ENCODE peak calls at places on chromosomes 13 and 19, in six cellular contexts. H is choroid plexus epithelial cell, N is transverse colon, B is cardiac muscle cell, O is astrocyte of the spinal cord, W is A673. Z is an unnamed sample.

GRCh38 chr13:77300176-77301141 is 26.4 kb downstream of the MYCBP2 start:
- DNase-seq in W (no peak), O (peak; percentile 66), B (no peak), H (peak; percentile 89), N (no peak), Z (peak; percentile 41)

GRCh38 chr13:99323488-99323887 is 16.3 kb upstream of the GPR183 start:
- DNase-seq in N (no peak), B (no peak), H (no peak), W (no peak), O (no peak), Z (no peak)

GRCh38 chr19:12159773-12160414 is 3.0 kb upstream of the ZNF136 start:
- DNase-seq in O (no peak), W (no peak), H (no peak), N (no peak), B (no peak), Z (no peak)

GRCh38 chr19:1213391-1214286 is 8.1 kb downstream of the STK11 start:
- DNase-seq in N (peak; percentile 78), O (peak; percentile 54), H (peak; percentile 71), B (no peak), W (peak; percentile 92), Z (peak; percentile 65)

GRCh38 chr19:6239401-6239844 is 40.4 kb downstream of the MLLT1 start:
- DNase-seq in H (no peak), B (no peak), N (no peak), O (no peak), W (no peak), Z (no peak)

GRCh38 chr13:37546087-37546486 is 52.5 kb downstream of the POSTN start:
- DNase-seq in N (no peak), H (no peak), W (no peak), B (no peak), O (no peak), Z (no peak)

GRCh38 chr19:40241809-40242384 is 15.4 kb upstream of the CCNP start:
- DNase-seq in W (no peak), B (no peak), O (peak; percentile 46), N (no peak), H (no peak), Z (no peak)

GRCh38 chr19:40523322-40524047 is 53.2 kb upstream of the SHKBP1 start:
- DNase-seq in O (peak; percentile 31), N (peak; percentile 88), B (peak; percentile 77), H (peak; percentile 73), W (peak; percentile 83), Z (no peak)

GRCh38 chr19:14632286-14632685 is 42.4 kb downstream of the ADGRE3 start:
- DNase-seq in W (peak; percentile 65), H (peak; percentile 40), O (no peak), B (no peak), N (no peak), Z (no peak)

GRCh38 chr13:54972838-54973237 is 1944.2 kb downstream of the OLFM4 start:
- DNase-seq in H (no peak), B (no peak), W (no peak), N (no peak), O (no peak), Z (no peak)

GRCh38 chr19:10037809-10038208 is 24.5 kb downstream of the RDH8 start:
- DNase-seq in B (no peak), H (no peak), O (no peak), N (peak; percentile 29), W (no peak), Z (no peak)

GRCh38 chr19:9941236-9941635 is 4.9 kb upstream of the OLFM2 start:
- DNase-seq in B (no peak), N (no peak), O (no peak), W (no peak), H (no peak), Z (no peak)

GRCh38 chr13:36069881-36070366 is 61.3 kb downstream of the DCLK1 start:
- DNase-seq in O (no peak), W (no peak), H (no peak), B (no peak), N (no peak), Z (no peak)

GRCh38 chr13:78913656-78914055 is 254.7 kb upstream of the OBI1 start:
- DNase-seq in O (no peak), B (no peak), W (no peak), H (no peak), N (no peak), Z (no peak)

GRCh38 chr19:53927745-53928144 is 18.7 kb downstream of the CACNG7 start:
- DNase-seq in H (peak; percentile 86), W (peak; percentile 57), N (no peak), B (peak; percentile 91), O (peak; percentile 54), Z (no peak)

GRCh38 chr19:23070353-23070781 is 46.5 kb upstream of the ZNF730 start:
- DNase-seq in H (peak; percentile 76), N (peak; percentile 11), O (peak; percentile 38), B (no peak), W (peak; percentile 14), Z (no peak)

GRCh38 chr13:37960427-37960826 is 90.9 kb upstream of the TRPC4 start:
- DNase-seq in B (no peak), N (no peak), H (peak; percentile 35), W (no peak), O (peak; percentile 7), Z (no peak)

GRCh38 chr19:45498411-45499195 is at the start of gene PPM1N:
- DNase-seq in N (no peak), B (peak; percentile 40), W (peak; percentile 68), H (no peak), O (no peak), Z (no peak)

GRCh38 chr13:31896427-31896826 is 135.1 kb upstream of the FRY start:
- DNase-seq in W (peak; percentile 27), N (no peak), H (peak; percentile 91), O (peak; percentile 89), B (no peak), Z (peak; percentile 94)

GRCh38 chr13:111406636-111407035 is 86.2 kb downstream of the TEX29 start:
- DNase-seq in N (no peak), W (no peak), H (no peak), O (no peak), B (no peak), Z (no peak)

GRCh38 chr13:41587490-41587889 is 130.1 kb downstream of the RGCC start:
- DNase-seq in W (no peak), N (no peak), B (no peak), O (no peak), H (no peak), Z (no peak)

GRCh38 chr19:15452111-15453047 is 2.6 kb upstream of the WIZ start:
- DNase-seq in N (peak; percentile 89), O (peak; percentile 82), W (peak; percentile 77), B (peak; percentile 90), H (peak; percentile 95), Z (peak; percentile 64)

GRCh38 chr13:40181203-40181845 is 485.1 kb downstream of the FOXO1 start:
- DNase-seq in W (no peak), O (peak; percentile 59), B (peak; percentile 9), N (no peak), H (peak; percentile 95), Z (peak; percentile 47)

GRCh38 chr19:2495651-2496316 is 19.9 kb downstream of the GADD45B start:
- DNase-seq in B (peak; percentile 88), H (no peak), O (no peak), W (no peak), N (peak; percentile 63), Z (no peak)

GRCh38 chr13:46687810-46688209 is 109.2 kb downstream of the ESD start:
- DNase-seq in N (no peak), B (no peak), H (peak; percentile 72), W (peak; percentile 68), O (peak; percentile 36), Z (no peak)

GRCh38 chr13:40189885-40190655 is 476.4 kb downstream of the FOXO1 start:
- DNase-seq in H (peak; percentile 50), B (no peak), O (no peak), N (no peak), W (no peak), Z (no peak)

GRCh38 chr19:6535558-6536137 is 4.8 kb downstream of the TNFSF9 start:
- DNase-seq in N (no peak), H (no peak), O (no peak), B (no peak), W (no peak), Z (no peak)

GRCh38 chr13:46605824-46606554 is 53.0 kb downstream of the LRCH1 start:
- DNase-seq in H (no peak), W (no peak), N (no peak), B (no peak), O (no peak), Z (no peak)

GRCh38 chr13:97826421-97826965 is 127.0 kb upstream of the IPO5 start:
- DNase-seq in H (no peak), W (no peak), B (no peak), N (no peak), O (no peak), Z (no peak)

GRCh38 chr13:40764587-40765403 is 6.2 kb downstream of the MRPS31 start:
- DNase-seq in H (peak; percentile 50), N (no peak), O (peak; percentile 74), B (no peak), W (no peak), Z (no peak)

GRCh38 chr13:108342369-108343289 is 73.1 kb downstream of the TNFSF13B start:
- DNase-seq in O (peak; percentile 55), H (peak; percentile 78), W (peak; percentile 58), N (no peak), B (peak; percentile 60), Z (peak; percentile 7)

DNA sequence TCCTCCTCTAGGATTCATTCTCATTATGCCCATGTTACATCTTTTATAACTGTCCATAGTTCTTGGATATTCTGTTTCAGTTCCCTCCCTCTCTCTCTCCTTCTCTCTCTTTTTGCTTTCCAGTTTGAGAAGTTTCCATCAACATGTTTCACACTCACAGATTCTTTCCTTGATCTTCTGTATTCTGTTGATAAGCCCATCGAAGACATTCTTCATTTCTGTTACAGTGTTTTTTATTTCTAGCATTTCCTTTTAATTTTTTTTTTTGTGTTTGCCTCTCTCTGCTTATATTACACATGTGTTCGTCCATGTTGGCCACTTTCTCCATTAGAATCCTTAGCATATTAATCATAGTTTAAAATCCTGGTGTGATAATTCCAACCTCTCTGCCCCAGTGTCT is 68.3 kb downstream of the WTIP start:
- DNase-seq in H (no peak), N (no peak), W (no peak), B (no peak), O (no peak), Z (no peak)
- H3K4me3 ChIP-seq in H (no peak overlapping the region), N (no peak overlapping the region), W (no peak overlapping the region), B (no peak overlapping the region), O (no peak overlapping the region), Z (no peak overlapping the region)

GRCh38 chr19:21383980-21384582 is 12.9 kb upstream of the ZNF493 start:
- DNase-seq in B (no peak), N (no peak), H (no peak), W (no peak), O (no peak), Z (no peak)
- H3K4me3 ChIP-seq in B (no peak overlapping the region), N (no peak overlapping the region), H (no peak overlapping the region), W (no peak overlapping the region), O (no peak overlapping the region), Z (no peak overlapping the region)

GRCh38 chr13:113129480-113129879 is 6.9 kb downstream of the F10 start:
- DNase-seq in O (no peak), B (no peak), N (no peak), W (no peak), H (no peak), Z (no peak)
- H3K4me3 ChIP-seq in O (no peak overlapping the region), B (no peak overlapping the region), N (no peak overlapping the region), W (no peak overlapping the region), H (no peak overlapping the region), Z (peak overlapping the region; percentile 31)

GRCh38 chr19:17946965-17947784 is 14.4 kb downstream of the CCDC124 start:
- DNase-seq in B (no peak), O (no peak), W (no peak), H (no peak), N (no peak), Z (no peak)
- H3K4me3 ChIP-seq in B (peak overlapping the region; percentile 19), O (peak overlapping the region; percentile 46), W (no peak overlapping the region), H (peak overlapping the region; percentile 59), N (peak overlapping the region; percentile 73), Z (peak overlapping the region; percentile 53)

GRCh38 chr13:52195052-52195837 is 35.8 kb upstream of the NEK3 start:
- DNase-seq in N (peak; percentile 79), B (no peak), H (peak; percentile 88), O (peak; percentile 81), W (peak; percentile 33), Z (peak; percentile 39)
- H3K4me3 ChIP-seq in N (peak overlapping the region; percentile 83), B (no peak overlapping the region), H (peak overlapping the region; percentile 89), O (peak overlapping the region; percentile 67), W (peak overlapping the region; percentile 83), Z (peak overlapping the region; percentile 78)

Z was measured in skeletal muscle cell.